ENCODE peak calls at places on chromosomes 6 and 20, in eight cellular contexts. Y, B, O, T, I, W, V and G are unnamed samples.

GRCh38 chr6:56959938-56960337 is 5.0 kb downstream of the BEND6 start:
- DNase-seq in Y (no peak), V (no peak), W (no peak), O (peak), B (no peak), I (no peak), T (no peak), G (peak)

GRCh38 chr20:51906694-51907093 is 104.4 kb upstream of the SALL4 start:
- DNase-seq in B (no peak), T (no peak), W (no peak), V (no peak), I (no peak), Y (no peak), O (no peak), G (no peak)

GRCh38 chr6:110322151-110323003 is 35.8 kb downstream of the METTL24 start:
- DNase-seq in T (no peak), W (no peak), B (no peak), V (no peak), I (no peak), O (no peak), Y (no peak), G (no peak)

GRCh38 chr20:717817-718216 is 42.2 kb upstream of the SCRT2 start:
- DNase-seq in I (no peak), W (no peak), T (no peak), B (no peak), V (no peak), Y (no peak), O (no peak), G (no peak)

GRCh38 chr20:53216856-53217576 is 244.9 kb downstream of the TSHZ2 start:
- DNase-seq in I (peak), W (peak), O (peak), B (peak), Y (peak), V (no peak), T (peak), G (peak)

GRCh38 chr20:63775096-63775978 is 35.8 kb downstream of the SLC2A4RG start:
- DNase-seq in W (no peak), T (no peak), O (peak), I (no peak), B (peak), V (no peak), Y (no peak), G (peak)

GRCh38 chr6:12608016-12608860 is 108.3 kb upstream of the PHACTR1 start:
- DNase-seq in V (no peak), B (no peak), T (no peak), Y (peak), W (no peak), I (peak), O (no peak), G (peak)

GRCh38 chr6:149261364-149261763 is 56.1 kb upstream of the TAB2 start:
- DNase-seq in I (no peak), O (no peak), B (no peak), T (no peak), W (no peak), V (no peak), Y (no peak), G (no peak)

GRCh38 chr6:46521464-46521971 is 30.3 kb upstream of the RCAN2 start:
- DNase-seq in B (no peak), I (no peak), W (no peak), V (no peak), T (no peak), Y (no peak), O (no peak), G (peak)

GRCh38 chr6:90286884-90287488 is 9.7 kb downstream of the BACH2 start:
- DNase-seq in T (peak), Y (peak), V (no peak), W (no peak), B (peak), O (no peak), I (peak), G (peak)

GRCh38 chr6:12137480-12137879 is 125.4 kb downstream of the HIVEP1 start:
- DNase-seq in V (no peak), I (no peak), O (peak), B (no peak), W (no peak), Y (no peak), T (no peak), G (peak)